ENCODE peak calls at places on chromosomes 13 and 19, in seven cellular contexts. N is HTR-8/SVneo; I is T follicular helper cell; G is stimulated activated naive CD4-positive, alpha-beta T cell; X is HFF-Myc; S is SHP77 treated with DMSO at 0.1 percent for 48 hours; Y is Right ventricle myocardium superior. U is an unnamed sample.

GRCh38 chr19:3556978-3557460 is 367 bp downstream of the MFSD12 start:
- DNase-seq in G (peak), S (no peak), X (no peak), I (peak), N (no peak), Y (no peak), U (no peak)

GRCh38 chr19:17680235-17680722 is 7.9 kb downstream of the UNC13A start:
- DNase-seq in G (no peak), Y (peak), S (no peak), X (no peak), I (no peak), N (peak), U (no peak)

GRCh38 chr19:5128251-5128931 is 159.5 kb downstream of the KDM4B start:
- DNase-seq in I (no peak), S (no peak), N (no peak), Y (peak), G (no peak), X (no peak), U (no peak)

GRCh38 chr19:51439021-51439465 is 19.2 kb downstream of the SIGLEC8 start:
- DNase-seq in X (no peak), G (no peak), S (no peak), I (no peak), Y (no peak), N (no peak), U (no peak)

GRCh38 chr13:30165791-30166190 is 141.6 kb downstream of the KATNAL1 start:
- DNase-seq in G (no peak), I (no peak), Y (no peak), N (no peak), X (no peak), S (no peak), U (no peak)

GRCh38 chr13:26810095-26810494 is 49.5 kb upstream of the GPR12 start:
- DNase-seq in X (no peak), I (no peak), Y (no peak), S (no peak), G (no peak), N (no peak), U (no peak)

GRCh38 chr19:39246951-39247669 is 1.5 kb downstream of the IFNL4 start:
- DNase-seq in I (peak), N (no peak), S (no peak), Y (peak), G (no peak), X (no peak), U (no peak)

GRCh38 chr19:8320564-8321066 is 560 bp downstream of the NDUFA7 start:
- DNase-seq in X (no peak), S (no peak), Y (no peak), G (no peak), N (no peak), I (no peak), U (no peak)

GRCh38 chr19:55257461-55258411 is 1.1 kb downstream of the PPP6R1 start:
- DNase-seq in I (no peak), N (no peak), G (no peak), Y (no peak), S (no peak), X (no peak), U (peak)

GRCh38 chr19:17337675-17338439 is 504 bp downstream of the GTPBP3 start:
- DNase-seq in I (no peak), Y (no peak), X (no peak), S (no peak), N (no peak), G (no peak), U (no peak)

GRCh38 chr19:29245221-29245620 is 32.3 kb upstream of the UQCRFS1 start:
- DNase-seq in N (no peak), S (no peak), X (no peak), I (no peak), G (no peak), Y (no peak), U (no peak)

GRCh38 chr19:5487222-5487621 is 32.0 kb downstream of the ZNRF4 start:
- DNase-seq in Y (no peak), X (no peak), S (no peak), I (no peak), G (no peak), N (no peak), U (no peak)

GRCh38 chr13:107874456-107874855 is 340.9 kb downstream of the LIG4 start:
- DNase-seq in S (no peak), Y (no peak), N (no peak), X (no peak), G (no peak), I (no peak), U (no peak)

GRCh38 chr13:95865080-95865597 is 188.1 kb downstream of the UGGT2 start:
- DNase-seq in Y (no peak), I (no peak), N (no peak), S (no peak), X (no peak), G (no peak), U (no peak)

GRCh38 chr19:46297700-46298476 is 1.0 kb downstream of the HIF3A start:
- DNase-seq in N (no peak), S (no peak), Y (peak), X (no peak), G (no peak), I (no peak), U (no peak)

GRCh38 chr19:41545547-41545946 is 30.4 kb upstream of the CEACAM21 start:
- DNase-seq in S (no peak), X (no peak), I (no peak), Y (no peak), G (no peak), N (no peak), U (no peak)

GRCh38 chr19:48591021-48591420 is 15.5 kb upstream of the SPACA4 start:
- DNase-seq in X (no peak), Y (no peak), N (no peak), S (no peak), I (no peak), G (no peak), U (no peak)

GRCh38 chr19:8373867-8374813 is 10.2 kb downstream of the ANGPTL4 start:
- DNase-seq in X (no peak), I (no peak), N (no peak), Y (peak), S (no peak), G (no peak), U (no peak)

GRCh38 chr19:1173160-1173844 is 766 bp downstream of the SBNO2 start:
- DNase-seq in G (no peak), N (no peak), S (no peak), X (no peak), I (no peak), Y (no peak), U (no peak)

GRCh38 chr19:16216744-16217670 is 19.3 kb downstream of the AP1M1 start:
- DNase-seq in S (no peak), I (no peak), Y (no peak), G (peak), N (no peak), X (no peak), U (no peak)

GRCh38 chr19:741506-742131 is 9.3 kb upstream of the MISP start:
- DNase-seq in N (peak), S (no peak), I (no peak), X (no peak), Y (no peak), G (no peak), U (no peak)

GRCh38 chr19:38004505-38005223 is 97.7 kb downstream of the SIPA1L3 start:
- DNase-seq in N (peak), G (no peak), S (peak), Y (peak), X (peak), I (no peak), U (peak)

GRCh38 chr19:39038098-39038497 is 5.7 kb upstream of the FBXO27 start:
- DNase-seq in S (no peak), N (peak), X (no peak), G (no peak), I (no peak), Y (no peak), U (no peak)

GRCh38 chr13:75749407-75749806 is 113.3 kb downstream of the LMO7 start:
- DNase-seq in N (no peak), Y (no peak), S (no peak), I (no peak), X (no peak), G (no peak), U (no peak)

GRCh38 chr19:45057444-45057843 is 18.6 kb downstream of the CLASRP start:
- DNase-seq in N (no peak), I (no peak), S (no peak), X (no peak), Y (no peak), G (no peak), U (no peak)

GRCh38 chr13:46721054-46721453 is 75.9 kb downstream of the ESD start:
- DNase-seq in Y (no peak), G (peak), I (peak), X (peak), N (no peak), S (no peak), U (no peak)

GRCh38 chr13:97588993-97589392 is 155.0 kb downstream of the RAP2A start:
- DNase-seq in I (no peak), S (no peak), Y (no peak), N (no peak), X (no peak), G (no peak), U (no peak)

GRCh38 chr19:12047868-12048267 is 4.9 kb downstream of the ZNF878 start:
- DNase-seq in X (no peak), G (no peak), S (no peak), Y (no peak), N (no peak), I (no peak), U (no peak)

GRCh38 chr19:16345457-16345856 is 20.8 kb downstream of the KLF2 start:
- DNase-seq in X (no peak), G (no peak), I (no peak), N (no peak), S (no peak), Y (no peak), U (no peak)

GRCh38 chr19:7968796-7969559 is 25.5 kb upstream of the TIMM44 start:
- DNase-seq in S (no peak), I (no peak), X (no peak), N (no peak), G (no peak), Y (no peak), U (no peak)

GRCh38 chr13:28819748-28820098 is 416 bp upstream of the MTUS2 start:
- DNase-seq in Y (peak), S (no peak), X (no peak), N (no peak), I (peak), G (no peak), U (no peak)

GRCh38 chr13:49669735-49670309 is 21.5 kb downstream of the EBPL start:
- DNase-seq in G (no peak), I (no peak), Y (no peak), N (peak), S (peak), X (peak), U (peak)

GRCh38 chr19:18995804-18996241 is 37.5 kb downstream of the SUGP2 start:
- DNase-seq in S (no peak), N (peak), X (peak), I (no peak), G (no peak), Y (peak), U (peak)

GRCh38 chr13:66962953-66963352 is 267.2 kb downstream of the PCDH9 start:
- DNase-seq in X (no peak), Y (no peak), S (no peak), G (no peak), N (no peak), I (no peak), U (no peak)

GRCh38 chr13:110294146-110294545 is 12.8 kb downstream of the COL4A1 start:
- DNase-seq in X (no peak), N (no peak), S (no peak), I (no peak), G (no peak), Y (no peak), U (no peak)

GRCh38 chr19:42175335-42175734 is 42.1 kb downstream of the DEDD2 start:
- DNase-seq in N (no peak), I (no peak), X (no peak), S (no peak), G (no peak), Y (no peak), U (no peak)

GRCh38 chr13:74133657-74134201 is 475 bp downstream of the KLF12 start:
- DNase-seq in Y (peak), S (peak), N (peak), X (no peak), G (peak), I (peak), U (peak)

GRCh38 chr19:294819-295686 is 3.9 kb upstream of the PLPP2 start:
- DNase-seq in X (no peak), S (no peak), N (no peak), I (no peak), G (no peak), Y (peak), U (no peak)

GRCh38 chr13:78875792-78876580 is 217.0 kb upstream of the OBI1 start:
- DNase-seq in S (no peak), G (no peak), I (no peak), N (no peak), Y (peak), X (no peak), U (no peak)

GRCh38 chr19:292281-292884 is 1.2 kb upstream of the PLPP2 start:
- DNase-seq in S (no peak), X (no peak), Y (peak), I (no peak), N (no peak), G (no peak), U (no peak)

U was measured in foreskin keratinocyte.